ENCODE peak calls at places on chromosomes 4 and X, in seven cellular contexts. J is thoracic aorta, O is breast epithelium, P is cardiac muscle cell, A is psoas muscle, W is heart left ventricle, D is H9. S is an unnamed sample.

GRCh38 chr4:8914461-8915171 is 43.0 kb upstream of the HMX1 start:
- DNase-seq in J (no peak), D (no peak), A (peak; percentile 24), W (no peak), O (peak; percentile 4), P (no peak), S (peak; percentile 61)

GRCh38 chr4:40040908-40041307 is 15.7 kb upstream of the N4BP2 start:
- DNase-seq in A (no peak), D (no peak), O (no peak), W (no peak), J (no peak), P (no peak), S (no peak)

GRCh38 chrX:139881130-139881529 is 51.7 kb downstream of the ATP11C start:
- DNase-seq in J (no peak), W (no peak), O (no peak), D (no peak), A (no peak), P (no peak), S (no peak)

GRCh38 chr4:174522183-174523002 is at the start of gene HPGD:
- DNase-seq in P (peak; percentile 76), J (no peak), W (peak; percentile 16), A (peak; percentile 74), O (no peak), D (peak; percentile 68), S (peak; percentile 68)

GRCh38 chr4:84814100-84814750 is 152.3 kb downstream of the WDFY3 start:
- DNase-seq in W (no peak), D (no peak), O (no peak), A (no peak), P (peak; percentile 1), J (peak; percentile 25), S (no peak)

GRCh38 chrX:120697053-120697452 is 67.2 kb upstream of the C1GALT1C1 start:
- DNase-seq in O (no peak), P (no peak), J (no peak), W (no peak), D (no peak), A (no peak), S (no peak)

GRCh38 chr4:143411527-143412480 is 75.1 kb downstream of the GAB1 start:
- DNase-seq in A (no peak), P (no peak), W (no peak), J (no peak), O (no peak), D (no peak), S (no peak)

GRCh38 chr4:131644619-131645018 is 1504.5 kb upstream of the PCDH10 start:
- DNase-seq in W (no peak), P (peak; percentile 29), A (no peak), D (peak; percentile 76), O (no peak), J (no peak), S (no peak)

GRCh38 chr4:70895405-70895804 is 6.8 kb upstream of the MOB1B start:
- DNase-seq in D (no peak), W (peak; percentile 27), J (no peak), O (peak; percentile 26), P (peak; percentile 7), A (no peak), S (no peak)

GRCh38 chr4:2417196-2417764 is 1.2 kb downstream of the ZFYVE28 start:
- DNase-seq in J (no peak), W (no peak), O (no peak), D (no peak), P (peak; percentile 43), A (no peak), S (peak; percentile 77)

GRCh38 chrX:31190221-31190975 is 118.6 kb upstream of the FTHL17 start:
- DNase-seq in W (no peak), D (no peak), O (no peak), A (no peak), P (peak; percentile 3), J (no peak), S (no peak)

GRCh38 chr4:183241771-183242170 is 78.3 kb downstream of the CLDN22 start:
- DNase-seq in W (no peak), A (no peak), O (no peak), J (no peak), D (no peak), P (no peak), S (no peak)

GRCh38 chr4:150619032-150619431 is 37.1 kb downstream of the MAB21L2 start:
- DNase-seq in O (no peak), A (no peak), W (no peak), J (no peak), D (no peak), P (no peak), S (no peak)

GRCh38 chrX:44896566-44897186 is 23.7 kb downstream of the KDM6A start:
- DNase-seq in J (no peak), P (no peak), O (no peak), W (no peak), D (no peak), A (no peak), S (no peak)

GRCh38 chr4:175705407-175705806 is 106.7 kb downstream of the GPM6A start:
- DNase-seq in A (no peak), D (peak; percentile 66), O (peak; percentile 65), J (no peak), P (peak; percentile 31), W (no peak), S (no peak)

GRCh38 chr4:107966903-107967302 is 22.8 kb upstream of the HADH start:
- DNase-seq in D (no peak), J (no peak), W (no peak), O (no peak), P (no peak), A (no peak), S (no peak)

GRCh38 chr4:48461000-48461399 is 22.1 kb upstream of the SLC10A4 start:
- DNase-seq in D (no peak), W (no peak), P (no peak), O (no peak), A (no peak), J (no peak), S (no peak)

GRCh38 chr4:70704333-70705145 is 16.2 kb downstream of the UTP3 start:
- DNase-seq in D (peak; percentile 89), P (peak; percentile 91), J (no peak), W (peak; percentile 89), A (peak; percentile 87), O (peak; percentile 59), S (peak; percentile 94)

GRCh38 chr4:159444668-159445067 is 341.8 kb downstream of the RAPGEF2 start:
- DNase-seq in O (no peak), J (no peak), A (no peak), W (no peak), D (no peak), P (no peak), S (no peak)

DNA sequence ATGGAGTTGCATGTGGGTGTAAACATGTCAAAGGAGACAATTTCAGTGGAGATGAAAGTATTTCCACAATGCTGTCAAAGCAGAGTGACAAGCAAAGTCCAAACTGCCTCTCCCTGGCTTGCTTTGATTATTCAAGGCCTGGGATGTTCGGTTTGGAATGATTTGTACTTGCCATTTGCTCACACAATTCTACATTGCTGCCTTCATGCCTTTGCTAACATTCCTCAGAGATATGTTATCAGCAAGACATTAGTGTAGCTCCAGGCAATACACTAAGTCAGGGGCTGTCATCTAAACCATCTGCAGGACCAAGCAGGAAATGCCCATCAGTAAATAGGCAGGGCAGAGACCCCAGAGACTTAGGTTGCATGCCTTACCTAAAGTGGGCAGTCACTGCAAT is 79.6 kb upstream of the C1QTNF7 start:
- DNase-seq in A (no peak), D (no peak), O (no peak), P (no peak), W (no peak), J (no peak), S (no peak)
- TF ChIP-seq CTCF in A (no peak), D (no peak), O (no peak), P (no peak), W (no peak), J (no peak), S (no peak)

DNA sequence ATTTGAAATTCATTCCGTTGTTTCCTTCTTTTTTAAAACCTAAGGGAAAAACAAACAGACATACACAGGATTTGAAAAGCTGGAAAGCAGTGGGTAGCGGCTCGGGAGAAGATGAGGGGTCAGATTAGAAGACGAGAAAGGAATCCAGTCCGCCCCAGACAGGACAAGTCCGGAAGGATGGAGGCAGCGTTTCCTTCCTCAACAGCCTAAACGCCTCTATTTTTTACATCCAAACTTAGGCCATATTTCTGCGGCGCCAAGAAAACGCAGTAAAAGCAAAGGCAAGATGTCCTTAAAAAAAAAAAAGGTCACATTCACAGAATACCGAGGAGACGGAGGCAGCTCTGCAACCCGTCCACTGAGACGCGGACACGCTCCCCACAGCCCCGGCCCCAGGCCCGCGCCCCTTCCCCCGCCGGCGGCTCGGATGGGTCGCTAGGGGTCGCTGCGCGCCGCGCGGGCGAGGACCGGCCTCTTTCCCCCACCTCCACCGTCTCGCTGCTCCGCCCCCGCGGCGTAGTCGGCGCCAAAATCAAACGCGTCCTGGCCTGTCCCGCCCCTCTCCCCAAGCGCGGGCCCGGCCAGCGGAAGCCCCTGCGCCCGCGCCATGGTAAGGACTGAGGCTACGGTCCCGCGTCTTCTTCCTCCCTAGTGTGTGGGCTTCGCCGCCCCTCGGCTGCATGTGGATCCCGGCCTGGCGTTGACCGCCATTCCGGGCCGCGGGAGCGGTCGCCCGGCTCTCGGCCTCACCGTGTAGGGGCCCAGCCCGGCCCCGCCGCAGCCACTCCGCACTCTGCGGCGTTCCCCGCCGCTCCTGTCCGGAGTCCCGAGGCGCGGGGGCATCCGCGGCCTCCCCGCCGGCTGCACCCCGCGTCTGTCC is at the start of gene MND1:
- DNase-seq in P (peak; percentile 88), W (peak; percentile 85), D (peak; percentile 93), A (peak; percentile 92), J (peak; percentile 31), O (peak; percentile 58), S (peak; percentile 96)
- H3K4me1 ChIP-seq in P (peaks cover 5% of the 10 kb centered on the region), W (no peaks in the 10 kb centered on the region), D (peaks cover 2% of the 10 kb centered on the region), A (peaks cover 8% of the 10 kb centered on the region), J (no peaks in the 10 kb centered on the region), O (no peaks in the 10 kb centered on the region), S (peaks cover 28% of the 10 kb centered on the region)

GRCh38 chr4:19167321-19167720 is 1084.4 kb upstream of the SLIT2 start:
- DNase-seq in A (no peak), W (no peak), J (no peak), P (no peak), D (no peak), O (no peak), S (no peak)

GRCh38 chr4:19158451-19158850 is 1093.3 kb upstream of the SLIT2 start:
- DNase-seq in P (no peak), W (no peak), O (no peak), J (no peak), D (no peak), A (no peak), S (no peak)

GRCh38 chr4:19159874-19160273 is 1091.8 kb upstream of the SLIT2 start:
- DNase-seq in J (no peak), A (no peak), O (no peak), D (no peak), P (no peak), W (no peak), S (no peak)

DNA sequence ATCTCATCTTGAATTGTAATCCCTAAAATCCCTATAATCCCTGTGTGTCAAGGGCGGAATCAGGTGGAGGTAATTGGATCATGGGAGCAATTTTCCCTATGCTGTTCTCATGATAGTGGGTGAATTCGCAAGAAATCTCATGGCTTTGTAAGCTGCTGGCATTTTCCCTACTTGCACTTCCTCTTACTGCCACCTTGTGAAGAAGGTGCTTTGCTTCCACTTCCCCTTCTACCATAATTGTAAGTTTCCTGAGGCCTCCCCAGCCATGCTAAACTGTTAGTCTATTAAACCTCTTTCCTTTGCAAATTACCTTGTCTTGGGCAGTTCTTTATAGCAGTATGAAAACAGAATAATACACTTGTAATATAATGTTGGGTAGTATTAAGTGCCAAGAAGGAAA is 1087.4 kb upstream of the SLIT2 start:
- DNase-seq in W (no peak), D (no peak), A (no peak), P (no peak), J (no peak), O (no peak), S (no peak)
- TF ChIP-seq CTCF in W (no peak), D (no peak), A (no peak), P (no peak), J (no peak), O (no peak), S (no peak)

GRCh38 chr4:87051121-87051713 is 116.4 kb downstream of the AFF1 start:
- DNase-seq in W (no peak), J (no peak), A (no peak), P (no peak), D (no peak), O (no peak), S (no peak)
- H3K4me1 ChIP-seq in W (peaks cover 12% of the 10 kb centered on the region), J (peaks cover 45% of the 10 kb centered on the region), A (peaks cover 63% of the 10 kb centered on the region), P (peaks cover 50% of the 10 kb centered on the region), D (peaks cover 6% of the 10 kb centered on the region), O (peaks cover 14% of the 10 kb centered on the region), S (peaks cover 6% of the 10 kb centered on the region)

S was measured in left lung.